ENCODE peak calls at places on chromosomes 3 and 15, in four cellular contexts. K is foreskin fibroblast, L is fibroblast of mammary gland, J is adrenal gland. F is an unnamed sample.
A peak's percentile ranks its signal among the peaks of the same experiment; 100 is the strongest.

GRCh38 chr3:13714251-13714916 is 165.5 kb downstream of the FBLN2 start:
- DNase-seq in K (no peak), L (no peak), J (no peak), F (no peak)

GRCh38 chr3:155352900-155353490 is 59.5 kb upstream of the STRIT1 start:
- DNase-seq in K (peak; percentile 59), L (peak; percentile 56), J (no peak), F (peak; percentile 32)

GRCh38 chr3:135905058-135905724 is 60.3 kb upstream of the PPP2R3A start:
- DNase-seq in K (peak; percentile 64), L (peak; percentile 57), J (no peak), F (peak; percentile 51)

GRCh38 chr3:107384907-107385306 is 7.7 kb downstream of the CCDC54 start:
- DNase-seq in K (no peak), L (no peak), J (no peak), F (no peak)

GRCh38 chr15:74322558-74323180 is 44.8 kb downstream of the CYP11A1 start:
- DNase-seq in K (peak; percentile 83), L (peak; percentile 57), J (peak; percentile 71), F (peak; percentile 58)

GRCh38 chr3:146189519-146190173 is 28.7 kb upstream of the PLOD2 start:
- DNase-seq in K (peak; percentile 78), L (peak; percentile 70), J (peak; percentile 27), F (peak; percentile 64)

GRCh38 chr3:72892870-72893269 is 5.0 kb downstream of the GXYLT2 start:
- DNase-seq in K (peak; percentile 5), L (peak; percentile 11), J (no peak), F (no peak)

GRCh38 chr3:193841581-193841980 is 248.6 kb downstream of the OPA1 start:
- DNase-seq in K (no peak), L (no peak), J (no peak), F (no peak)

GRCh38 chr3:1082024-1082633 is 10.7 kb upstream of the CNTN6 start:
- DNase-seq in K (peak; percentile 50), L (peak; percentile 68), J (peak; percentile 55), F (no peak)

GRCh38 chr3:197122394-197122793 is 92.8 kb upstream of the MELTF start:
- DNase-seq in K (no peak), L (no peak), J (no peak), F (no peak)

GRCh38 chr3:14092464-14092863 is 32.2 kb downstream of the CHCHD4 start:
- DNase-seq in K (no peak), L (no peak), J (no peak), F (no peak)

GRCh38 chr15:47437492-47437891 is 279.8 kb upstream of the SEMA6D start:
- DNase-seq in K (no peak), L (no peak), J (no peak), F (no peak)

GRCh38 chr3:111899966-111900365 is 40.9 kb downstream of the PHLDB2 start:
- DNase-seq in K (no peak), L (no peak), J (no peak), F (no peak)

GRCh38 chr3:111890051-111890580 is 31.1 kb downstream of the PHLDB2 start:
- DNase-seq in K (no peak), L (no peak), J (no peak), F (no peak)

GRCh38 chr3:111892070-111892469 is 33.0 kb downstream of the PHLDB2 start:
- DNase-seq in K (no peak), L (no peak), J (no peak), F (no peak)

DNA sequence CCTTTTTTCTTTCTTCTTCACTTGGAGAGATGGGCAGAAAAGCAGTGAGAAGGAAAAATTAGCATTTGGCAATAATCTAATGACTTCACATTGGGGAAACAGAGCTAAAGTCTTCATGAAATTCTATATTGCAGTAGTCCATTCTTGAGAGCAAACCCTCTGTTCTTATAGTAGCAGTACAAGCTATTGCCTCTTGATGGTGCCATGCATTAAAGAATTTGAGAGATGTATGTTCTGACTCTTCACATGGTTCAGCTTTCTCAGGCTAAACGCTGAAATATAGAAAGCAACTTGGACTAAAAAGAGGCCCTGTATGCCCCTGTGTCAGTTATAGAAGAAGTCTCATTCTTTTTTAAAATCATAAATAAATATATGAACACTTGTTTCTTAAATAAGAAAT is 36.0 kb downstream of the PHLDB2 start:
- DNase-seq in K (peak; percentile 81), L (peak; percentile 74), J (no peak), F (peak; percentile 55)
- TF ChIP-seq CTCF in K (peak; percentile 49), L (peak; percentile 66), J (no peak), F (peak; percentile 76)

GRCh38 chr3:187794731-187795130 is 49.5 kb upstream of the BCL6 start:
- DNase-seq in K (no peak), L (no peak), J (no peak), F (no peak)
- TF ChIP-seq CTCF in K (no peak), L (no peak), J (no peak), F (no peak)

GRCh38 chr3:170387952-170388351 is 30.4 kb downstream of the SKIL start:
- DNase-seq in K (no peak), L (peak; percentile 47), J (no peak), F (peak; percentile 24)
- TF ChIP-seq CTCF in K (no peak), L (peak; percentile 16), J (no peak), F (peak; percentile 45)

DNA sequence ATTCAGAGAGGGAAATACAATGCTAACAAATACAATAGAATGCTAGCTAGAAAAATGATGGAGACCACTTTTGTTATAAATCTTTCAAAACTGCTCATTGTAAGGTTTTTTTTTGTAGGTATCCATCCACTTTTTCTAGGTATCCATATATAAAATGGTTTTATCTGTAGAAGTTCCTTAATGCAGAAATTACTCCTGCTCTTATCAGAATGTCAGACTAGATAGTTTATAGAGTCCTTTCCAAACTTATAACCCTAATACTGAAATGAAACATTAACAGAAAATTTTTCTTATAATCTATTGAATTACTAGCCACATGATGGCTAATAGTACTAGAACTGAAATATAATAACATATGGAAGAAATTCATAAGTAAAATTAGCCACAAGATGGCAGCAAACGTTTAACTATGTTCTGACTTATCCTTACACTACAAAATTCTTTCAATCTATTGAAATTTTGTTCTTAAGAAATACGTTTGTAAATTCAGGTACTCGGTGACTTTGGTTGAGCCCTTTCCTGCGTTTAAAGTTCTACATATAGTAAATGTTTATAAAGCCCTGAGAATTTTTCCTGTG is 58.5 kb downstream of the ECT2 start:
- DNase-seq in K (peak; percentile 56), L (peak; percentile 61), J (no peak), F (peak; percentile 50)
- TF ChIP-seq CTCF in K (peak; percentile 18), L (peak; percentile 25), J (peak; percentile 10), F (peak; percentile 78)

DNA sequence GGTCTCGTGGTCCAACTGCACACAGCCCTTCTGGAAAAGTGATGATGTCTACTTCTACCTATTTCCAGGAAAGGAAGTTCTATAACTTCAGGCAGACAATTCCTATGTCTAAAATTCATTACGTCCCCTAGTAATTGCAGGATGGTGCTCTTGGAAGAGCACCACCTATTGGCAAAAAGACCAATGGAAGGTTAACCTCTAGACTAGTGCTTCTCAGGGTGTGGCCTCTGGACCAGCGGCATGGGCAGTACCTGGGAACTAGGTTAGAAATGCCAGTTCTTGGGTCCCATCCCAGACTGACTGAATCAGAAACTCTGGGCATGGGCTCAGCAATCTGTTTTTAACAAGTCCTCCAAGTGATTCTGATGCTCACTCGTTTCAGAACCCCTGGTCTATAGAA is 258.3 kb upstream of the ICE2 start:
- DNase-seq in K (no peak), L (no peak), J (no peak), F (no peak)
- TF ChIP-seq CTCF in K (no peak), L (peak; percentile 19), J (no peak), F (peak; percentile 31)

DNA sequence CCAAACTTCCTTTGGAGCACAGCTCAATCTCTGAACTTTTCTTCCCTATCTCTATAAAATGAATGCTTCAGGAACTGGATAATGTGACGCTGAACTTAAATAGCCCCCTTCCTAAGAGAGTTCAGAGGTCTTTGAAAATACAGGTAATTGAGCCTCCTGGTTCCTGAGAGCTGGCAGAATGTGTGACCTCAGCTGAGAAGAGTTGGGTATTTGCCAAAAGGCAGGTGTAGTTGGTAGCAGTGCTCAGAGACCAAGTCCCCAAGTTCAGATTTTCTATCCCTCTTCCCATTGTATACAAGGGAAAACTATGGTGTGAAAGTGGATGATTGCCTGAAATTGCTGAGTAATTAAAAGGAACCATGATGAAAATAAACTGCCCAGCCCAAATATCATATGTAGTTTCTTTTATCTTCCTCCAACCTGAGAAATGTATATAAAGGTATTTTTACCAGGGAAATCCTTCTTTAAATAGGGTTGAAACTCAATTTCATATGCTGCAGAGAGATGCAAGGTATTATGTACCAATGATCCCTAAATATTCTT is 154.6 kb upstream of the ICE2 start:
- DNase-seq in K (no peak), L (no peak), J (no peak), F (no peak)
- TF ChIP-seq CTCF in K (no peak), L (no peak), J (no peak), F (no peak)

DNA sequence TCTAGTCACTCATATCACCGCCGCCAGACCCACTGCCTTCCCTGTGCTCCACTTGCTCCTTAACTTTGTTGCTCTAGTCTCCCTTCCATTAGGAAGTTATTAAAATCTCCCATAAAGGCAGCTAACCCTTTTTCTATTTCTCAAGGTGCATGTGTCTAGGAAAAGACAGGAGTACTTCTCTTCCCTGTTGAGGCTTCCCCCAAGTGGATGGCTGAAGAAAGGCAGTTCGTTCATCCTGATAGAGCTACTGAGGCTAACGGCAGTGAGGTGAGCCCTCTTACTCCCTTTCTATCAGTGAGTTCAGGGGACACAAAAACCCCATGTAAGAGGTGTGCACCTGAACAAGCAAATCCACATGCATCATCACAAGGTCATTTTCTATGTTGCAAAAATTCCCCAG is 397.8 kb downstream of the IGSF11 start:
- DNase-seq in K (no peak), L (no peak), J (no peak), F (no peak)
- TF ChIP-seq CTCF in K (no peak), L (no peak), J (no peak), F (no peak)

DNA sequence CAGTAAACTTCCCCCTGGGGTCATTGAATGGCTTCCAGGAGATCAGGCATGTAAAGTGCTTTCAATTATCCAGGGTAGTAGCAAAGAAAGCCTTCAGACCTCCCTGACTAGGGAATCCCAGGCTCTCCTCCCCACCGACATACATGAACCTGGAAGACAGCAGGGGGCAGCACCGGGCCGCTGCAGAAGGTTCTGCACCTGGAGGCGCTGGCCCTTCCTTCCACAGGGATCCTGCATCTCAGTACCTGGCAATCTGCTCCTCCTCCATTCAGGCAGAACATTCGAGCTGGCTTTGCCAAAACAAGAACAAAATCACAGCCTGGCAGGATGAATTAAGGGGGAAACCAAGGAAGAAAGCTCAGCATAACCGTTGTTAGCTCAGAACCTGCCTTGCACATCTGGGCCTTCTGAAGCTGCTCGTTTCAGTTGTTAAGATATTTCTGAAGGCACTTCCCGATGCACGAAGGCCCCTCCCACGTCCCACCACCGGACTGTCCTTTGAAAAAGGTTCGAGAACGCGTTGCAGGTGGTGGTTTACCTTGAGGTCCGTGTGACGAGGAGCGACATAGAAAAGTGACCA is 237.7 kb downstream of the SLCO3A1 start:
- DNase-seq in K (peak; percentile 26), L (peak; percentile 14), J (peak; percentile 40), F (no peak)
- TF ChIP-seq CTCF in K (peak; percentile 66), L (peak; percentile 61), J (peak; percentile 35), F (peak; percentile 73)

F was measured in HFFc6.